ENCODE peak calls at places on chromosomes 2 and 18, in six cellular contexts. W is Calu3, J is progenitor cell of endocrine pancreas, C is lower lobe of right lung, U is psoas muscle, P is endothelial cell. Z is an unnamed sample.

GRCh38 chr2:221420245-221420644 is 151.9 kb downstream of the EPHA4 start:
- DNase-seq in U (no peak), P (peak), W (no peak), C (no peak), J (no peak), Z (no peak)

GRCh38 chr18:49565656-49566055 is 3.8 kb downstream of the LIPG start:
- DNase-seq in J (no peak), U (no peak), C (no peak), W (no peak), P (no peak), Z (no peak)

GRCh38 chr2:55365303-55365702 is 54.4 kb downstream of the CCDC88A start:
- DNase-seq in P (no peak), C (no peak), J (no peak), U (no peak), W (no peak), Z (no peak)

GRCh38 chr18:34153711-34154110 is 71.0 kb downstream of the NOL4 start:
- DNase-seq in U (no peak), C (no peak), W (peak), P (no peak), J (no peak), Z (peak)

GRCh38 chr2:6650311-6650710 is 215.4 kb downstream of the CMPK2 start:
- DNase-seq in U (no peak), C (no peak), W (no peak), P (no peak), J (no peak), Z (no peak)

GRCh38 chr2:176435691-176436215 is 166.5 kb downstream of the MTX2 start:
- DNase-seq in C (no peak), U (no peak), P (no peak), J (no peak), W (no peak), Z (no peak)

GRCh38 chr18:46659484-46659883 is 2.5 kb upstream of the LOXHD1 start:
- DNase-seq in W (no peak), P (no peak), U (no peak), C (no peak), J (no peak), Z (no peak)

GRCh38 chr2:129087133-129087813 is 768.6 kb upstream of the HS6ST1 start:
- DNase-seq in J (no peak), C (no peak), W (no peak), P (no peak), U (peak), Z (peak)

GRCh38 chr2:181300600-181301291 is 156.4 kb upstream of the ITGA4 start:
- DNase-seq in U (no peak), P (no peak), J (no peak), C (no peak), W (no peak), Z (no peak)

GRCh38 chr2:37283207-37283606 is 41.4 kb downstream of the PRKD3 start:
- DNase-seq in W (no peak), J (no peak), P (no peak), U (no peak), C (no peak), Z (peak)

GRCh38 chr2:169038338-169038757 is 7.2 kb upstream of the ABCB11 start:
- DNase-seq in C (no peak), U (no peak), J (no peak), W (peak), P (no peak), Z (peak)

GRCh38 chr2:109322111-109322510 is 193.1 kb downstream of the SH3RF3 start:
- DNase-seq in P (no peak), C (peak), W (no peak), J (no peak), U (peak), Z (peak)

GRCh38 chr2:133566967-133567645 is 1.2 kb downstream of the NCKAP5 start:
- DNase-seq in U (peak), J (no peak), P (no peak), C (peak), W (peak), Z (peak)

GRCh38 chr18:61896767-61897166 is 4.0 kb upstream of the RNF152 start:
- DNase-seq in U (no peak), J (no peak), W (no peak), P (no peak), C (no peak), Z (peak)

GRCh38 chr2:80252294-80252986 is 52.1 kb downstream of the LRRTM1 start:
- DNase-seq in W (no peak), P (no peak), J (no peak), C (no peak), U (no peak), Z (peak)

GRCh38 chr2:56749152-56749752 is 565.5 kb downstream of the CCDC85A start:
- DNase-seq in C (no peak), W (no peak), U (no peak), P (no peak), J (no peak), Z (peak)

GRCh38 chr2:128501022-128501690 is 182.5 kb upstream of the HS6ST1 start:
- DNase-seq in U (no peak), C (no peak), P (no peak), W (no peak), J (no peak), Z (no peak)

GRCh38 chr18:69845588-69846506 is 101.8 kb downstream of the CD226 start:
- DNase-seq in U (no peak), J (no peak), P (no peak), W (no peak), C (no peak), Z (no peak)

GRCh38 chr2:237754849-237755248 is 43.7 kb upstream of the RBM44 start:
- DNase-seq in P (no peak), W (no peak), C (no peak), J (no peak), U (no peak), Z (no peak)

GRCh38 chr18:939167-939566 is 34.5 kb downstream of the ADCYAP1 start:
- DNase-seq in U (no peak), C (no peak), P (no peak), W (no peak), J (no peak), Z (peak)

GRCh38 chr2:210038078-210038477 is 35.6 kb downstream of the RPE start:
- DNase-seq in W (no peak), U (no peak), C (no peak), P (no peak), J (no peak), Z (no peak)

GRCh38 chr2:160952462-160952861 is 207.8 kb upstream of the TANK start:
- DNase-seq in J (no peak), W (no peak), P (no peak), C (peak), U (peak), Z (no peak)

GRCh38 chr2:229980440-229981184 is 58.3 kb downstream of the FBXO36 start:
- DNase-seq in C (no peak), U (peak), P (peak), J (no peak), W (peak), Z (peak)

GRCh38 chr2:39225564-39225963 is 18.2 kb downstream of the CDKL4 start:
- DNase-seq in W (no peak), J (no peak), P (no peak), C (no peak), U (no peak), Z (no peak)

GRCh38 chr18:73235491-73235890 is 367.7 kb upstream of the NETO1 start:
- DNase-seq in C (no peak), J (no peak), P (no peak), W (peak), U (no peak), Z (peak)

GRCh38 chr2:42770288-42771131 is 6.6 kb upstream of the OXER1 start:
- DNase-seq in C (peak), U (no peak), P (peak), W (peak), J (no peak), Z (peak)

GRCh38 chr2:152518016-152518415 is 183.0 kb downstream of the FMNL2 start:
- DNase-seq in J (no peak), U (no peak), C (no peak), P (no peak), W (no peak), Z (no peak)

GRCh38 chr2:69618362-69618761 is 25.2 kb downstream of the AAK1 start:
- DNase-seq in P (no peak), J (no peak), U (peak), W (no peak), C (no peak), Z (no peak)

GRCh38 chr2:127196998-127197397 is 23.1 kb downstream of the CYP27C1 start:
- DNase-seq in P (no peak), C (no peak), W (no peak), J (no peak), U (no peak), Z (peak)

GRCh38 chr2:33441235-33441810 is 35.1 kb upstream of the RASGRP3 start:
- DNase-seq in J (no peak), U (peak), W (peak), C (no peak), P (peak), Z (peak)

GRCh38 chr2:216774180-216774579 is 78.8 kb upstream of the IGFBP5 start:
- DNase-seq in W (no peak), J (no peak), C (no peak), U (no peak), P (no peak), Z (no peak)

GRCh38 chr2:31138037-31138962 is at the start of gene GALNT14:
- DNase-seq in U (peak), P (peak), J (peak), C (peak), W (peak), Z (peak)

GRCh38 chr18:24234850-24235418 is 96.1 kb downstream of the CABYR start:
- DNase-seq in C (no peak), J (no peak), W (no peak), P (no peak), U (no peak), Z (no peak)

GRCh38 chr2:18237298-18237697 is 323.2 kb downstream of the RDH14 start:
- DNase-seq in U (no peak), W (no peak), P (no peak), C (no peak), J (no peak), Z (no peak)

GRCh38 chr18:55998071-55998522 is 410.1 kb upstream of the TCF4 start:
- DNase-seq in C (no peak), U (no peak), W (no peak), J (no peak), P (no peak), Z (no peak)

GRCh38 chr18:74892066-74892627 is 294.5 kb downstream of the ZNF407 start:
- DNase-seq in U (no peak), C (no peak), J (no peak), W (no peak), P (no peak), Z (no peak)

GRCh38 chr18:2948038-2948437 is 64.9 kb downstream of the LPIN2 start:
- DNase-seq in W (peak), U (no peak), P (no peak), C (no peak), J (no peak), Z (peak)

GRCh38 chr2:140891614-140892212 is 1239.1 kb downstream of the LRP1B start:
- DNase-seq in J (no peak), C (no peak), W (no peak), P (no peak), U (no peak), Z (no peak)
- TF ChIP-seq CTCF in J (peak), C (no peak), W (no peak), P (peak), U (no peak), Z (peak)

GRCh38 chr18:10444314-10445006 is 10.0 kb upstream of the APCDD1 start:
- DNase-seq in W (no peak), C (no peak), U (no peak), J (no peak), P (no peak), Z (no peak)

GRCh38 chr18:10443001-10443400 is 11.4 kb upstream of the APCDD1 start:
- DNase-seq in J (no peak), U (no peak), P (no peak), C (no peak), W (no peak), Z (no peak)

GRCh38 chr18:10441472-10441871 is 13.0 kb upstream of the APCDD1 start:
- DNase-seq in W (no peak), C (no peak), J (no peak), U (no peak), P (no peak), Z (no peak)

GRCh38 chr18:10440874-10441273 is 13.6 kb upstream of the APCDD1 start:
- DNase-seq in J (no peak), U (no peak), W (no peak), P (no peak), C (no peak), Z (no peak)

GRCh38 chr18:10442551-10442971 is 11.9 kb upstream of the APCDD1 start:
- DNase-seq in W (no peak), J (no peak), P (no peak), C (no peak), U (no peak), Z (no peak)
- TF ChIP-seq CTCF in W (no peak), J (no peak), P (no peak), C (peak), U (no peak), Z (no peak)

DNA sequence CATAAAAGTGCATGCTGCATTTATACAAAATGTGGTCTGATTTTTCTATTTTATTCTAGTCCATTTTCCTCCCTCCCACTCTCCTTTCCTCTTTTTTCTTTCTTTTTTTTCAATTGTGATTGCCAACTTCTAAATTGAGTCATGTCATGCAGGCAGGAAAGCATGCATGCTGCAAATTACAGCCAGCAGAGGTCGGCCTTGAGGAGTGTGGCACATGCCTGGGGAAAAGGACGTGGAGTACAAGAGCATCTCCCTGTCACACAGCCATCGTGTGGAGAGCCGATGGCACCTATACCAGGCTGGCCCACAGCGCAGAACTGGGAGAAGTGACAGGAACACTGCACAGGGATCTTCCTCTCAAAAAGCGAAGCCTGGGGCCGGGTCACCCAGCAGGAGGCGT is 17.8 kb downstream of the LCT start:
- DNase-seq in U (no peak), J (no peak), W (peak), C (no peak), P (no peak), Z (peak)
- TF ChIP-seq CTCF in U (no peak), J (peak), W (peak), C (no peak), P (no peak), Z (peak)

GRCh38 chr2:58130238-58130637 is 83.6 kb downstream of the VRK2 start:
- DNase-seq in J (no peak), U (no peak), C (no peak), P (no peak), W (no peak), Z (no peak)

GRCh38 chr2:58135861-58136260 is 89.3 kb downstream of the VRK2 start:
- DNase-seq in U (no peak), C (no peak), W (no peak), P (no peak), J (no peak), Z (no peak)

GRCh38 chr2:58127111-58127510 is 80.5 kb downstream of the VRK2 start:
- DNase-seq in U (no peak), P (no peak), W (no peak), J (no peak), C (no peak), Z (no peak)

GRCh38 chr2:58133395-58133794 is 86.8 kb downstream of the VRK2 start:
- DNase-seq in J (no peak), W (no peak), U (no peak), C (no peak), P (no peak), Z (no peak)

GRCh38 chr2:58131191-58132011 is 84.8 kb downstream of the VRK2 start:
- DNase-seq in C (no peak), P (no peak), J (no peak), U (no peak), W (no peak), Z (no peak)
- TF ChIP-seq CTCF in C (no peak), P (no peak), J (peak), U (no peak), W (no peak), Z (peak)

GRCh38 chr2:240310645-240311044 is 124.8 kb upstream of the GPC1 start:
- DNase-seq in W (no peak), J (no peak), P (no peak), C (no peak), U (no peak), Z (no peak)
- TF ChIP-seq CTCF in W (no peak), J (no peak), P (no peak), C (no peak), U (no peak), Z (no peak)